ENCODE peak calls at places on chromosomes 2 and 18, in six cellular contexts. O is epithelial cell of esophagus, T is EL, E is lung, U is SJSA1, Q is esophagus squamous epithelium. J is an unnamed sample.

GRCh38 chr18:21739604-21740473 is 753 bp upstream of the MIB1 start:
- DNase-seq in O (no peak), T (no peak), E (no peak), U (no peak), Q (no peak), J (no peak)

GRCh38 chr2:177332992-177333388 is 59.6 kb upstream of the AGPS start:
- DNase-seq in O (no peak), T (no peak), E (no peak), U (no peak), Q (no peak), J (no peak)

GRCh38 chr2:183807870-183808269 is 683.6 kb downstream of the NUP35 start:
- DNase-seq in O (no peak), T (no peak), E (no peak), U (no peak), Q (no peak), J (no peak)

GRCh38 chr18:45026162-45026561 is 345.5 kb downstream of the SETBP1 start:
- DNase-seq in O (no peak), T (no peak), E (no peak), U (no peak), Q (no peak), J (no peak)

GRCh38 chr18:54825626-54826344 is 2.5 kb upstream of the RAB27B start:
- DNase-seq in O (no peak), T (no peak), E (no peak), U (no peak), Q (no peak), J (no peak)

GRCh38 chr2:130241041-130241707 is 42.9 kb upstream of the TUBA3E start:
- DNase-seq in O (peak; percentile 94), T (peak; percentile 74), E (no peak), U (peak; percentile 79), Q (no peak), J (peak; percentile 21)

GRCh38 chr18:48021273-48021914 is 90.9 kb upstream of the SMAD2 start:
- DNase-seq in O (no peak), T (no peak), E (no peak), U (no peak), Q (no peak), J (no peak)

GRCh38 chr2:69152847-69153246 is 139.9 kb downstream of the ANTXR1 start:
- DNase-seq in O (no peak), T (no peak), E (no peak), U (no peak), Q (no peak), J (no peak)

GRCh38 chr2:105989070-105989469 is 205.0 kb downstream of the UXS1 start:
- DNase-seq in O (no peak), T (no peak), E (no peak), U (no peak), Q (no peak), J (no peak)

GRCh38 chr2:110768591-110768990 is 36.2 kb downstream of the ACOXL start:
- DNase-seq in O (no peak), T (no peak), E (no peak), U (no peak), Q (no peak), J (no peak)

J was measured in foreskin fibroblast.